ENCODE peak calls at places on chromosome 16, in four cellular contexts. C is SHP77, T is mucosa of gallbladder, W is HepG2. F is an unnamed sample.
A peak's percentile ranks its signal among the peaks of the same experiment; 100 is the strongest.

GRCh38 chr16:4212934-4213296 is 29.0 kb downstream of the SRL start:
- DNase-seq in T (no peak), C (no peak), W (peak; percentile 72), F (no peak)

GRCh38 chr16:22014271-22014873 is 6.5 kb downstream of the MOSMO start:
- DNase-seq in T (no peak), W (no peak), C (no peak), F (no peak)

GRCh38 chr16:60107920-60108319 is 1373.8 kb upstream of the GOT2 start:
- DNase-seq in T (no peak), C (no peak), W (no peak), F (no peak)

GRCh38 chr16:81627024-81627423 is 152.1 kb upstream of the PLCG2 start:
- DNase-seq in W (no peak), C (no peak), T (no peak), F (no peak)

GRCh38 chr16:83532634-83533033 is 275.1 kb upstream of the HSBP1 start:
- DNase-seq in C (no peak), T (no peak), W (no peak), F (no peak)

GRCh38 chr16:9260665-9261064 is 169.2 kb downstream of the HAPSTR1 start:
- DNase-seq in C (peak; percentile 29), W (peak; percentile 40), T (no peak), F (peak; percentile 68)

GRCh38 chr16:89031715-89032659 is 55.0 kb upstream of the CBFA2T3 start:
- DNase-seq in C (no peak), T (peak; percentile 30), W (no peak), F (no peak)

GRCh38 chr16:19118938-19119431 is 5.2 kb downstream of the ITPRIPL2 start:
- DNase-seq in C (no peak), W (no peak), T (peak; percentile 51), F (no peak)

GRCh38 chr16:51144203-51144602 is 6.9 kb downstream of the SALL1 start:
- DNase-seq in W (no peak), T (no peak), C (no peak), F (no peak)

GRCh38 chr16:72467157-72467759 is 295.3 kb upstream of the PMFBP1 start:
- DNase-seq in W (peak; percentile 69), C (peak; percentile 19), T (no peak), F (peak; percentile 9)